ENCODE peak calls at places on chromosomes 1 and 21, in eight cellular contexts. One of them, this sample, is unnamed.
A peak's percentile ranks its signal among the peaks of the same experiment; 100 is the strongest.

GRCh38 chr1:920008-920407 is 3.7 kb upstream of the SAMD11 start:
- DNase-seq in PC-3: no peak
- DNase-seq in kidney epithelial cell: no peak
- DNase-seq in HepG2: no peak
- DNase-seq in esophagus squamous epithelium: no peak
- DNase-seq in bronchial epithelial cell: no peak
- DNase-seq in fibroblast of lung: no peak
- DNase-seq in AG09309: no peak
- DNase-seq in this sample: no peak

GRCh38 chr1:239388578-239388977 is 2.2 kb downstream of the CHRM3 start:
- DNase-seq in PC-3: no peak
- DNase-seq in kidney epithelial cell: no peak
- DNase-seq in HepG2: no peak
- DNase-seq in esophagus squamous epithelium: no peak
- DNase-seq in bronchial epithelial cell: no peak
- DNase-seq in fibroblast of lung: no peak
- DNase-seq in AG09309: no peak
- DNase-seq in this sample: no peak

GRCh38 chr1:31811605-31812004 is 4.2 kb downstream of the SPOCD1 start:
- DNase-seq in PC-3: no peak
- DNase-seq in kidney epithelial cell: peak; percentile 37
- DNase-seq in HepG2: peak; percentile 35
- DNase-seq in esophagus squamous epithelium: no peak
- DNase-seq in bronchial epithelial cell: no peak
- DNase-seq in fibroblast of lung: peak; percentile 76
- DNase-seq in AG09309: no peak
- DNase-seq in this sample: no peak

GRCh38 chr1:29289493-29289892 is 53.2 kb downstream of the PTPRU start:
- DNase-seq in PC-3: no peak
- DNase-seq in kidney epithelial cell: no peak
- DNase-seq in HepG2: no peak
- DNase-seq in esophagus squamous epithelium: no peak
- DNase-seq in bronchial epithelial cell: no peak
- DNase-seq in fibroblast of lung: no peak
- DNase-seq in AG09309: no peak
- DNase-seq in this sample: no peak

GRCh38 chr21:23699402-23699801 is 1907.9 kb downstream of the MRPL39 start:
- DNase-seq in PC-3: no peak
- DNase-seq in kidney epithelial cell: no peak
- DNase-seq in HepG2: no peak
- DNase-seq in esophagus squamous epithelium: no peak
- DNase-seq in bronchial epithelial cell: no peak
- DNase-seq in fibroblast of lung: no peak
- DNase-seq in AG09309: no peak
- DNase-seq in this sample: no peak

GRCh38 chr1:200372095-200372884 is 37.5 kb downstream of the ZNF281 start:
- DNase-seq in PC-3: peak; percentile 99
- DNase-seq in kidney epithelial cell: peak; percentile 54
- DNase-seq in HepG2: peak; percentile 96
- DNase-seq in esophagus squamous epithelium: no peak
- DNase-seq in bronchial epithelial cell: peak; percentile 98
- DNase-seq in fibroblast of lung: peak; percentile 67
- DNase-seq in AG09309: peak; percentile 52
- DNase-seq in this sample: peak; percentile 71

GRCh38 chr1:110171134-110171733 is 20.9 kb downstream of the SLC6A17 start:
- DNase-seq in PC-3: no peak
- DNase-seq in kidney epithelial cell: no peak
- DNase-seq in HepG2: no peak
- DNase-seq in esophagus squamous epithelium: no peak
- DNase-seq in bronchial epithelial cell: no peak
- DNase-seq in fibroblast of lung: no peak
- DNase-seq in AG09309: no peak
- DNase-seq in this sample: no peak

GRCh38 chr1:227124461-227124860 is 184.4 kb downstream of the COQ8A start:
- DNase-seq in PC-3: no peak
- DNase-seq in kidney epithelial cell: no peak
- DNase-seq in HepG2: no peak
- DNase-seq in esophagus squamous epithelium: no peak
- DNase-seq in bronchial epithelial cell: peak; percentile 7
- DNase-seq in fibroblast of lung: no peak
- DNase-seq in AG09309: no peak
- DNase-seq in this sample: no peak

GRCh38 chr21:40047993-40048730 is 180.9 kb downstream of the PCP4 start:
- DNase-seq in PC-3: no peak
- DNase-seq in kidney epithelial cell: no peak
- DNase-seq in HepG2: no peak
- DNase-seq in esophagus squamous epithelium: no peak
- DNase-seq in bronchial epithelial cell: peak; percentile 15
- DNase-seq in fibroblast of lung: no peak
- DNase-seq in AG09309: no peak
- DNase-seq in this sample: no peak

GRCh38 chr1:39643705-39644104 is 4.3 kb upstream of the HEYL start:
- DNase-seq in PC-3: no peak
- DNase-seq in kidney epithelial cell: no peak
- DNase-seq in HepG2: no peak
- DNase-seq in esophagus squamous epithelium: no peak
- DNase-seq in bronchial epithelial cell: no peak
- DNase-seq in fibroblast of lung: no peak
- DNase-seq in AG09309: no peak
- DNase-seq in this sample: no peak

GRCh38 chr1:72281144-72281543 is 1.2 kb downstream of the NEGR1 start:
- DNase-seq in PC-3: peak; percentile 21
- DNase-seq in kidney epithelial cell: no peak
- DNase-seq in HepG2: no peak
- DNase-seq in esophagus squamous epithelium: no peak
- DNase-seq in bronchial epithelial cell: no peak
- DNase-seq in fibroblast of lung: peak; percentile 5
- DNase-seq in AG09309: no peak
- DNase-seq in this sample: no peak

GRCh38 chr1:230268371-230269170 is 157.6 kb downstream of the PGBD5 start:
- DNase-seq in PC-3: peak; percentile 80
- DNase-seq in kidney epithelial cell: peak; percentile 41
- DNase-seq in HepG2: peak; percentile 56
- DNase-seq in esophagus squamous epithelium: no peak
- DNase-seq in bronchial epithelial cell: peak; percentile 27
- DNase-seq in fibroblast of lung: peak; percentile 84
- DNase-seq in AG09309: peak; percentile 39
- DNase-seq in this sample: no peak

GRCh38 chr1:4126731-4127594 is 226.9 kb upstream of the C1orf174 start:
- DNase-seq in PC-3: no peak
- DNase-seq in kidney epithelial cell: no peak
- DNase-seq in HepG2: no peak
- DNase-seq in esophagus squamous epithelium: no peak
- DNase-seq in bronchial epithelial cell: no peak
- DNase-seq in fibroblast of lung: no peak
- DNase-seq in AG09309: no peak
- DNase-seq in this sample: no peak

GRCh38 chr1:4130096-4130495 is 230.0 kb upstream of the C1orf174 start:
- DNase-seq in PC-3: no peak
- DNase-seq in kidney epithelial cell: no peak
- DNase-seq in HepG2: no peak
- DNase-seq in esophagus squamous epithelium: no peak
- DNase-seq in bronchial epithelial cell: no peak
- DNase-seq in fibroblast of lung: no peak
- DNase-seq in AG09309: no peak
- DNase-seq in this sample: no peak

GRCh38 chr1:4129693-4130092 is 229.6 kb upstream of the C1orf174 start:
- DNase-seq in PC-3: no peak
- DNase-seq in kidney epithelial cell: no peak
- DNase-seq in HepG2: no peak
- DNase-seq in esophagus squamous epithelium: no peak
- DNase-seq in bronchial epithelial cell: no peak
- DNase-seq in fibroblast of lung: no peak
- DNase-seq in AG09309: no peak
- DNase-seq in this sample: no peak

GRCh38 chr1:4127595-4128140 is 227.6 kb upstream of the C1orf174 start:
- DNase-seq in PC-3: no peak
- DNase-seq in kidney epithelial cell: no peak
- DNase-seq in HepG2: no peak
- DNase-seq in esophagus squamous epithelium: no peak
- DNase-seq in bronchial epithelial cell: no peak
- DNase-seq in fibroblast of lung: no peak
- DNase-seq in AG09309: no peak
- DNase-seq in this sample: no peak

DNA sequence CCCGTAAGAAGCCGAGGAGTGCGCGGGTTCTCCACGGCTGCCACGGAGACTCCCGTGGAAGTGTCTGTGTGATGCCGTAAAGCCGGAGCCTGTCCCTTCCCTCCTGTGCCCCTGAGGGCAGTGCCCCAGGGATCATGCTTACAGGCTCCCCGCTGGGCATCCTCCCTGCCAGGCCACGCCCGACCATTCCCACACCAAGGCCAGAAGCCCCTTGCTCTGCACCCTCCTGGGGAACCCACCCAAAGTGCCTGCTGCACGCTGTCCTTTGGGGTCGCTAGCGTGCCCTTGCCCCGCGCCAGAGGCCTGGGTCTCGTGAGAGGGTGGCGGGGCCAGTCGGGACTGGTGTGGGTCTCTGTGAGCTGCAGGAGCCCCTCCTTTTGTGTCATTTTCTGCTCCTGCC is 228.5 kb upstream of the C1orf174 start:
- DNase-seq in PC-3: no peak
- DNase-seq in kidney epithelial cell: no peak
- DNase-seq in HepG2: no peak
- DNase-seq in esophagus squamous epithelium: no peak
- DNase-seq in bronchial epithelial cell: no peak
- DNase-seq in fibroblast of lung: no peak
- DNase-seq in AG09309: no peak
- DNase-seq in this sample: no peak
- H3K4me3 ChIP-seq in PC-3: no peak overlapping the region
- H3K4me3 ChIP-seq in kidney epithelial cell: no peak overlapping the region
- H3K4me3 ChIP-seq in HepG2: no peak overlapping the region
- H3K4me3 ChIP-seq in esophagus squamous epithelium: no peak overlapping the region
- H3K4me3 ChIP-seq in bronchial epithelial cell: no peak overlapping the region
- H3K4me3 ChIP-seq in fibroblast of lung: no peak overlapping the region
- H3K4me3 ChIP-seq in AG09309: no peak overlapping the region
- H3K4me3 ChIP-seq in this sample: no peak overlapping the region

DNA sequence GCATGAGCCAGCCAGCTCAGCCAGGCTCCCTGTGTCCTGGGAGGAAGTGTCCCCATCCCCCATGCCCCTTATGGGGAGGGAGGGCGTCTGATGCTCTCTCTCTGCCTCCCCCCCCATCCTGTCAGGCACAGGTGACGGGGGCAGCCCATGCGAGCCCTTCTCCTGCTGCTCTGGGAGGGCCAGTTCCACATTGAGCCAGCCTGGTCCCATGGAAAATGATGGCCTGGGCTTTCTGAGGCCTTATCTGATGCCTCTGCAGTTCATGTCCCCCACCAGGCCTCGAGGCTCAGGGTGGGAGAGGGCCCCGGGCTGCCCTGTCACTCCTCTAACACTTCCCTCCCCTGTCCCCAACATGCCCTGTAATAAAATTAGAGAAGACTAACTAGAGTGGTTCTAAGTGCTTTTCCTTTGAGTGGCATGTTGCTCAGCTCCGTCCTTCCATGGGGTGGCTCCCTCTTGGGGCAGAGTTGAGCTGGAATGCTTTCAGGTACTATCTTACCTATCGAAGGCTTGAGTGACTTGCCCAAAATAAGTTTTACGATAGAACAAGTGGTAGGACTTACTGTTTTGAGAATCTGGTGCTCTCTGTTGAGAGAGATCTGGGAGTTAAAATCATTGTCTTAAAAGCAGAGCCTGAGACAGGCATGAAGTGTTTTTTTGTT is 1.8 kb upstream of the MTFR1L start:
- DNase-seq in PC-3: peak; percentile 47
- DNase-seq in kidney epithelial cell: no peak
- DNase-seq in HepG2: peak; percentile 10
- DNase-seq in esophagus squamous epithelium: no peak
- DNase-seq in bronchial epithelial cell: peak; percentile 46
- DNase-seq in fibroblast of lung: no peak
- DNase-seq in AG09309: no peak
- DNase-seq in this sample: no peak
- TF ChIP-seq CTCF in PC-3: peak; percentile 56
- TF ChIP-seq CTCF in kidney epithelial cell: peak; percentile 39
- TF ChIP-seq CTCF in HepG2: peak; percentile 52
- TF ChIP-seq CTCF in esophagus squamous epithelium: peak; percentile 16
- TF ChIP-seq CTCF in bronchial epithelial cell: peak; percentile 52
- TF ChIP-seq CTCF in fibroblast of lung: peak; percentile 3
- TF ChIP-seq CTCF in AG09309: peak; percentile 20
- TF ChIP-seq CTCF in this sample: peak; percentile 46

GRCh38 chr1:115306146-115306545 is 31.9 kb downstream of the NGF start:
- DNase-seq in PC-3: no peak
- DNase-seq in kidney epithelial cell: no peak
- DNase-seq in HepG2: no peak
- DNase-seq in esophagus squamous epithelium: no peak
- DNase-seq in bronchial epithelial cell: no peak
- DNase-seq in fibroblast of lung: no peak
- DNase-seq in AG09309: no peak
- DNase-seq in this sample: no peak

GRCh38 chr1:115307621-115308020 is 30.4 kb downstream of the NGF start:
- DNase-seq in PC-3: no peak
- DNase-seq in kidney epithelial cell: no peak
- DNase-seq in HepG2: no peak
- DNase-seq in esophagus squamous epithelium: no peak
- DNase-seq in bronchial epithelial cell: no peak
- DNase-seq in fibroblast of lung: no peak
- DNase-seq in AG09309: no peak
- DNase-seq in this sample: no peak

GRCh38 chr1:115312752-115313151 is 25.3 kb downstream of the NGF start:
- DNase-seq in PC-3: no peak
- DNase-seq in kidney epithelial cell: no peak
- DNase-seq in HepG2: no peak
- DNase-seq in esophagus squamous epithelium: no peak
- DNase-seq in bronchial epithelial cell: no peak
- DNase-seq in fibroblast of lung: no peak
- DNase-seq in AG09309: no peak
- DNase-seq in this sample: no peak

GRCh38 chr1:115310821-115311220 is 27.2 kb downstream of the NGF start:
- DNase-seq in PC-3: no peak
- DNase-seq in kidney epithelial cell: no peak
- DNase-seq in HepG2: no peak
- DNase-seq in esophagus squamous epithelium: no peak
- DNase-seq in bronchial epithelial cell: no peak
- DNase-seq in fibroblast of lung: no peak
- DNase-seq in AG09309: no peak
- DNase-seq in this sample: no peak

GRCh38 chr1:115308969-115309368 is 29.1 kb downstream of the NGF start:
- DNase-seq in PC-3: no peak
- DNase-seq in kidney epithelial cell: no peak
- DNase-seq in HepG2: no peak
- DNase-seq in esophagus squamous epithelium: no peak
- DNase-seq in bronchial epithelial cell: peak; percentile 87
- DNase-seq in fibroblast of lung: no peak
- DNase-seq in AG09309: no peak
- DNase-seq in this sample: no peak
- H3K4me3 ChIP-seq in PC-3: no peak overlapping the region
- H3K4me3 ChIP-seq in kidney epithelial cell: no peak overlapping the region
- H3K4me3 ChIP-seq in HepG2: no peak overlapping the region
- H3K4me3 ChIP-seq in esophagus squamous epithelium: no peak overlapping the region
- H3K4me3 ChIP-seq in bronchial epithelial cell: no peak overlapping the region
- H3K4me3 ChIP-seq in fibroblast of lung: no peak overlapping the region
- H3K4me3 ChIP-seq in AG09309: no peak overlapping the region
- H3K4me3 ChIP-seq in this sample: no peak overlapping the region

DNA sequence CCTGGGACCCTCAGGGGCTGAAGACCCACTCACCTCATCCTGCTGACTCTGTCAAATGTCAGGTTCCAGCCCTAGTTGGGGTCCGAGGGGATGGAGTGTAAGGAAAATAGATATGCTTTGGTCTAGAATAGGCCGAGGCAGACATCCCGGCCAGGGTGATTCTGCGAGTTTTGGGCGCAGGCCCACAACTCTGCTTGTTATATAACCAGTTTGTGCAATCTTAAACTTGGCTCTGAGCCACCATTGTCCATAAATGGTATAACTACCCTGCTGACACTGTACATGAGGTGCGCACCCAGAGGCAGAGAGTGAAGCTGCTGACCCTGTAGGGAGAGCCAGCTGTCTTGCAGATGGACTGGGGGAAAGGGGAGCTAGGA is 1388.7 kb downstream of the AMY1C start:
- DNase-seq in PC-3: peak; percentile 12
- DNase-seq in kidney epithelial cell: no peak
- DNase-seq in HepG2: peak; percentile 76
- DNase-seq in esophagus squamous epithelium: no peak
- DNase-seq in bronchial epithelial cell: peak; percentile 39
- DNase-seq in fibroblast of lung: peak; percentile 10
- DNase-seq in AG09309: no peak
- DNase-seq in this sample: no peak
- TF ChIP-seq CTCF in PC-3: no peak
- TF ChIP-seq CTCF in kidney epithelial cell: no peak
- TF ChIP-seq CTCF in HepG2: peak; percentile 39
- TF ChIP-seq CTCF in esophagus squamous epithelium: no peak
- TF ChIP-seq CTCF in bronchial epithelial cell: no peak
- TF ChIP-seq CTCF in fibroblast of lung: no peak
- TF ChIP-seq CTCF in AG09309: no peak
- TF ChIP-seq CTCF in this sample: no peak

This sample was measured in epithelial cell of proximal tubule.